ENCODE peak calls at places on chromosome 11, in four cellular contexts. D is OCI-LY7; G is CD4-positive, CD25-positive, alpha-beta regulatory T cell; P is A172. O is an unnamed sample.

GRCh38 chr11:95991545-95991944 is 67.6 kb upstream of the MTMR2 start:
- DNase-seq in D (no peak), G (no peak), P (no peak), O (no peak)

GRCh38 chr11:9943346-9944110 is 279.7 kb downstream of the SWAP70 start:
- DNase-seq in D (no peak), G (no peak), P (no peak), O (no peak)

GRCh38 chr11:15127341-15127740 is 12.6 kb downstream of the INSC start:
- DNase-seq in D (no peak), G (no peak), P (no peak), O (no peak)

GRCh38 chr11:63599211-63600122 is 14.8 kb downstream of the PLAAT3 start:
- DNase-seq in D (no peak), G (no peak), P (peak; percentile 94), O (no peak)

GRCh38 chr11:96303067-96303466 is 39.9 kb downstream of the MAML2 start:
- DNase-seq in D (no peak), G (no peak), P (peak; percentile 59), O (no peak)

GRCh38 chr11:130599073-130599654 is 150.7 kb downstream of the ADAMTS15 start:
- DNase-seq in D (no peak), G (no peak), P (no peak), O (no peak)

GRCh38 chr11:111469200-111469599 is 43.0 kb downstream of the BTG4 start:
- DNase-seq in D (no peak), G (no peak), P (no peak), O (no peak)

GRCh38 chr11:62555464-62556092 is 9.0 kb upstream of the AHNAK start:
- DNase-seq in D (peak; percentile 52), G (peak; percentile 86), P (peak; percentile 57), O (peak; percentile 82)

GRCh38 chr11:102079625-102080024 is 30.6 kb upstream of the YAP1 start:
- DNase-seq in D (no peak), G (no peak), P (no peak), O (no peak)

GRCh38 chr11:44633641-44634040 is 68.2 kb downstream of the CD82 start:
- DNase-seq in D (peak; percentile 11), G (no peak), P (no peak), O (no peak)

GRCh38 chr11:27694992-27695391 is 5.3 kb downstream of the BDNF start:
- DNase-seq in D (peak; percentile 16), G (no peak), P (peak; percentile 44), O (no peak)

GRCh38 chr11:43327987-43328386 is 16.2 kb downstream of the API5 start:
- DNase-seq in D (no peak), G (no peak), P (peak; percentile 93), O (no peak)

GRCh38 chr11:117931971-117932370 is 2.8 kb upstream of the TMPRSS13 start:
- DNase-seq in D (no peak), G (no peak), P (no peak), O (no peak)

GRCh38 chr11:60511393-60511792 is 3.8 kb upstream of the MS4A13 start:
- DNase-seq in D (no peak), G (no peak), P (no peak), O (peak; percentile 42)

GRCh38 chr11:120058931-120059330 is 79.0 kb downstream of the TRIM29 start:
- DNase-seq in D (no peak), G (no peak), P (no peak), O (no peak)

GRCh38 chr11:12201016-12201985 is 90.9 kb downstream of the MICAL2 start:
- DNase-seq in D (no peak), G (no peak), P (peak; percentile 91), O (no peak)

GRCh38 chr11:64720640-64721358 is 2.2 kb downstream of the NRXN2 start:
- DNase-seq in D (no peak), G (no peak), P (no peak), O (no peak)

GRCh38 chr11:67401495-67402191 is at the start of gene PPP1CA:
- DNase-seq in D (peak; percentile 92), G (peak; percentile 91), P (peak; percentile 69), O (peak; percentile 97)

GRCh38 chr11:130560000-130560852 is 111.8 kb downstream of the ADAMTS15 start:
- DNase-seq in D (no peak), G (no peak), P (no peak), O (no peak)

GRCh38 chr11:64186205-64187165 is 514 bp downstream of the STIP1 start:
- DNase-seq in D (peak; percentile 40), G (peak; percentile 79), P (no peak), O (no peak)

GRCh38 chr11:18071098-18071705 is 25.1 kb upstream of the TPH1 start:
- DNase-seq in D (no peak), G (no peak), P (no peak), O (no peak)

GRCh38 chr11:123239371-123240150 is 44.5 kb upstream of the CLMP start:
- DNase-seq in D (no peak), G (no peak), P (peak; percentile 40), O (no peak)

GRCh38 chr11:86360775-86361395 is 13.8 kb upstream of the CCDC81 start:
- DNase-seq in D (no peak), G (no peak), P (peak; percentile 21), O (no peak)

GRCh38 chr11:118868659-118869058 is 15.0 kb upstream of the CXCR5 start:
- DNase-seq in D (peak; percentile 78), G (no peak), P (no peak), O (no peak)

GRCh38 chr11:15688351-15688792 is 573.6 kb downstream of the INSC start:
- DNase-seq in D (no peak), G (no peak), P (no peak), O (no peak)

GRCh38 chr11:78212586-78213371 is 24.1 kb downstream of the USP35 start:
- DNase-seq in D (no peak), G (no peak), P (no peak), O (no peak)

GRCh38 chr11:20501971-20502370 is 97.4 kb upstream of the SLC6A5 start:
- DNase-seq in D (no peak), G (no peak), P (no peak), O (no peak)

GRCh38 chr11:109033627-109034340 is 368.9 kb downstream of the DDX10 start:
- DNase-seq in D (no peak), G (no peak), P (peak; percentile 4), O (no peak)